ENCODE peak calls at places on chromosomes 1 and 21, in five cellular contexts. One of them, this sample, is unnamed.

GRCh38 chr1:176885756-176886155 is 278.8 kb downstream of the ASTN1 start:
- DNase-seq in substantia nigra: no peak
- DNase-seq in sigmoid colon: no peak
- DNase-seq in neuronal stem cell: no peak
- DNase-seq in aorta: no peak
- DNase-seq in this sample: no peak

GRCh38 chr1:207815913-207816312 is 64.1 kb downstream of the CD46 start:
- DNase-seq in neuronal stem cell: no peak
- DNase-seq in aorta: no peak
- DNase-seq in substantia nigra: no peak
- DNase-seq in sigmoid colon: no peak
- DNase-seq in this sample: no peak

GRCh38 chr1:115953180-115953579 is 23.1 kb upstream of the SLC22A15 start:
- DNase-seq in aorta: no peak
- DNase-seq in neuronal stem cell: no peak
- DNase-seq in sigmoid colon: no peak
- DNase-seq in substantia nigra: no peak
- DNase-seq in this sample: no peak

GRCh38 chr1:153945795-153946621 is 510 bp downstream of the DENND4B start:
- DNase-seq in aorta: peak
- DNase-seq in sigmoid colon: peak
- DNase-seq in neuronal stem cell: no peak
- DNase-seq in substantia nigra: peak
- DNase-seq in this sample: no peak

GRCh38 chr1:12448746-12449177 is 169.2 kb downstream of the DHRS3 start:
- DNase-seq in sigmoid colon: peak
- DNase-seq in substantia nigra: no peak
- DNase-seq in aorta: no peak
- DNase-seq in neuronal stem cell: no peak
- DNase-seq in this sample: no peak

GRCh38 chr1:246301553-246302250 is 205.4 kb downstream of the SMYD3 start:
- DNase-seq in neuronal stem cell: no peak
- DNase-seq in substantia nigra: no peak
- DNase-seq in sigmoid colon: no peak
- DNase-seq in aorta: no peak
- DNase-seq in this sample: no peak

GRCh38 chr1:240644732-240645131 is 32.8 kb upstream of the GREM2 start:
- DNase-seq in neuronal stem cell: no peak
- DNase-seq in aorta: no peak
- DNase-seq in sigmoid colon: no peak
- DNase-seq in substantia nigra: no peak
- DNase-seq in this sample: no peak

GRCh38 chr21:33755354-33755753 is 113.1 kb downstream of the ITSN1 start:
- DNase-seq in substantia nigra: no peak
- DNase-seq in aorta: no peak
- DNase-seq in sigmoid colon: no peak
- DNase-seq in neuronal stem cell: no peak
- DNase-seq in this sample: no peak

GRCh38 chr1:55035904-55036303 is 3.4 kb upstream of the PCSK9 start:
- DNase-seq in substantia nigra: no peak
- DNase-seq in aorta: no peak
- DNase-seq in neuronal stem cell: no peak
- DNase-seq in sigmoid colon: no peak
- DNase-seq in this sample: no peak

GRCh38 chr1:198467342-198467741 is 73.1 kb downstream of the ATP6V1G3 start:
- DNase-seq in aorta: no peak
- DNase-seq in substantia nigra: no peak
- DNase-seq in neuronal stem cell: no peak
- DNase-seq in sigmoid colon: no peak
- DNase-seq in this sample: no peak

GRCh38 chr1:175520186-175520585 is 223.2 kb downstream of the TNR start:
- DNase-seq in neuronal stem cell: no peak
- DNase-seq in substantia nigra: no peak
- DNase-seq in sigmoid colon: no peak
- DNase-seq in aorta: no peak
- DNase-seq in this sample: no peak

GRCh38 chr1:84319662-84320061 is 18.2 kb downstream of the SAMD13 start:
- DNase-seq in neuronal stem cell: no peak
- DNase-seq in aorta: no peak
- DNase-seq in sigmoid colon: no peak
- DNase-seq in substantia nigra: no peak
- DNase-seq in this sample: no peak

GRCh38 chr1:37034301-37035013 is at the start of gene GRIK3:
- DNase-seq in aorta: no peak
- DNase-seq in sigmoid colon: no peak
- DNase-seq in neuronal stem cell: no peak
- DNase-seq in substantia nigra: no peak
- DNase-seq in this sample: no peak

GRCh38 chr1:93442276-93442675 is 5.6 kb upstream of the FNBP1L start:
- DNase-seq in substantia nigra: no peak
- DNase-seq in sigmoid colon: no peak
- DNase-seq in aorta: no peak
- DNase-seq in neuronal stem cell: no peak
- DNase-seq in this sample: no peak

GRCh38 chr1:154744352-154744751 is 125.7 kb downstream of the KCNN3 start:
- DNase-seq in sigmoid colon: no peak
- DNase-seq in neuronal stem cell: no peak
- DNase-seq in aorta: no peak
- DNase-seq in substantia nigra: no peak
- DNase-seq in this sample: no peak

GRCh38 chr1:63262148-63262770 is 60.1 kb upstream of the FOXD3 start:
- DNase-seq in neuronal stem cell: no peak
- DNase-seq in substantia nigra: no peak
- DNase-seq in aorta: no peak
- DNase-seq in sigmoid colon: no peak
- DNase-seq in this sample: no peak

GRCh38 chr1:12031039-12031980 is 12.0 kb downstream of the MIIP start:
- DNase-seq in aorta: no peak
- DNase-seq in sigmoid colon: no peak
- DNase-seq in neuronal stem cell: no peak
- DNase-seq in substantia nigra: peak
- DNase-seq in this sample: no peak

GRCh38 chr1:6245086-6245868 is 1.3 kb downstream of the HES3 start:
- DNase-seq in neuronal stem cell: peak
- DNase-seq in sigmoid colon: peak
- DNase-seq in substantia nigra: peak
- DNase-seq in aorta: peak
- DNase-seq in this sample: no peak

GRCh38 chr1:218664385-218665170 is 319.4 kb downstream of the TGFB2 start:
- DNase-seq in substantia nigra: no peak
- DNase-seq in aorta: no peak
- DNase-seq in neuronal stem cell: no peak
- DNase-seq in sigmoid colon: no peak
- DNase-seq in this sample: no peak

GRCh38 chr1:91742848-91743292 is 143.1 kb downstream of the TGFBR3 start:
- DNase-seq in aorta: peak
- DNase-seq in substantia nigra: no peak
- DNase-seq in sigmoid colon: peak
- DNase-seq in neuronal stem cell: no peak
- DNase-seq in this sample: peak

GRCh38 chr1:170695955-170696590 is 32.1 kb downstream of the PRRX1 start:
- DNase-seq in sigmoid colon: no peak
- DNase-seq in aorta: no peak
- DNase-seq in substantia nigra: no peak
- DNase-seq in neuronal stem cell: no peak
- DNase-seq in this sample: no peak

GRCh38 chr1:8472668-8473067 is 154.8 kb downstream of the SLC45A1 start:
- DNase-seq in substantia nigra: no peak
- DNase-seq in sigmoid colon: no peak
- DNase-seq in aorta: no peak
- DNase-seq in neuronal stem cell: no peak
- DNase-seq in this sample: no peak

GRCh38 chr1:108016451-108016920 is 51.5 kb upstream of the VAV3 start:
- DNase-seq in neuronal stem cell: no peak
- DNase-seq in sigmoid colon: no peak
- DNase-seq in substantia nigra: no peak
- DNase-seq in aorta: no peak
- DNase-seq in this sample: no peak

GRCh38 chr1:237186733-237187132 is 144.7 kb downstream of the RYR2 start:
- DNase-seq in substantia nigra: no peak
- DNase-seq in neuronal stem cell: no peak
- DNase-seq in aorta: no peak
- DNase-seq in sigmoid colon: no peak
- DNase-seq in this sample: peak

GRCh38 chr1:238293075-238293474 is 402.4 kb upstream of the ZP4 start:
- DNase-seq in neuronal stem cell: no peak
- DNase-seq in aorta: no peak
- DNase-seq in sigmoid colon: no peak
- DNase-seq in substantia nigra: no peak
- DNase-seq in this sample: no peak

GRCh38 chr21:37614351-37614875 is 247.8 kb downstream of the DYRK1A start:
- DNase-seq in substantia nigra: no peak
- DNase-seq in neuronal stem cell: no peak
- DNase-seq in sigmoid colon: no peak
- DNase-seq in aorta: no peak
- DNase-seq in this sample: no peak

GRCh38 chr1:156750191-156750931 is 1.1 kb downstream of the HDGF start:
- DNase-seq in neuronal stem cell: no peak
- DNase-seq in sigmoid colon: no peak
- DNase-seq in substantia nigra: no peak
- DNase-seq in aorta: peak
- DNase-seq in this sample: no peak

GRCh38 chr21:41953249-41953830 is 478 bp downstream of the C2CD2 start:
- DNase-seq in substantia nigra: no peak
- DNase-seq in sigmoid colon: no peak
- DNase-seq in neuronal stem cell: no peak
- DNase-seq in aorta: no peak
- DNase-seq in this sample: no peak

GRCh38 chr21:35801388-35801787 is 258.9 kb downstream of the SETD4 start:
- DNase-seq in neuronal stem cell: no peak
- DNase-seq in substantia nigra: no peak
- DNase-seq in aorta: no peak
- DNase-seq in sigmoid colon: no peak
- DNase-seq in this sample: no peak

GRCh38 chr1:111406325-111406768 is 21.2 kb downstream of the OVGP1 start:
- DNase-seq in aorta: no peak
- DNase-seq in neuronal stem cell: no peak
- DNase-seq in sigmoid colon: no peak
- DNase-seq in substantia nigra: no peak
- DNase-seq in this sample: peak

GRCh38 chr1:167797005-167797404 is 75.2 kb downstream of the MPZL1 start:
- DNase-seq in sigmoid colon: peak
- DNase-seq in neuronal stem cell: no peak
- DNase-seq in aorta: peak
- DNase-seq in substantia nigra: no peak
- DNase-seq in this sample: peak

GRCh38 chr1:234725177-234726132 is 115.5 kb upstream of the IRF2BP2 start:
- DNase-seq in substantia nigra: no peak
- DNase-seq in aorta: no peak
- DNase-seq in sigmoid colon: peak
- DNase-seq in neuronal stem cell: no peak
- DNase-seq in this sample: no peak

GRCh38 chr1:118317836-118318614 is 133.0 kb upstream of the SPAG17 start:
- DNase-seq in neuronal stem cell: no peak
- DNase-seq in sigmoid colon: no peak
- DNase-seq in aorta: no peak
- DNase-seq in substantia nigra: no peak
- DNase-seq in this sample: no peak

GRCh38 chr1:237799762-237800474 is 90.8 kb downstream of the ZP4 start:
- DNase-seq in aorta: no peak
- DNase-seq in neuronal stem cell: no peak
- DNase-seq in sigmoid colon: no peak
- DNase-seq in substantia nigra: peak
- DNase-seq in this sample: no peak

GRCh38 chr21:46038341-46038829 is 56.8 kb downstream of the COL6A1 start:
- DNase-seq in aorta: no peak
- DNase-seq in sigmoid colon: no peak
- DNase-seq in neuronal stem cell: no peak
- DNase-seq in substantia nigra: no peak
- DNase-seq in this sample: no peak
- H3K27ac ChIP-seq in aorta: peak
- H3K27ac ChIP-seq in sigmoid colon: peak
- H3K27ac ChIP-seq in neuronal stem cell: no peak
- H3K27ac ChIP-seq in substantia nigra: no peak
- H3K27ac ChIP-seq in this sample: no peak

DNA sequence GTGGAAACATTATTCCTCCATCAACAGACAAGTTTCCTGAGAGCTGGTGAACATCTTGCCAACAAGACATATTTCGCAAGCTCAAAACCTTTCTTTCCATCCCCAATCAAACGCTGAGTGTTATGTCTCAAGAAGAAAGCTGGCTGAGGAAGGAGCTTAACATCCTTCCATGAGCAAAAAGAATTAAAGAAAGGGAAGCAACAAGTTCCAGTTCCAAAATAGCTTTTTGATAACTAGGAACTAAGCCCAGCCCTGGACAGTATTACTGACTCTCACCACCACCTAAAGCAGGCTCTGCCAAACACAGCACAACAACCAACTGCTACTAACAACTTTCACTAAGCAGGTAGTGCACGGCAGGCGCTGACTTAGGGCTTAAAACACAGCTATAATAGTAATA is 50.2 kb downstream of the CAPZB start:
- DNase-seq in sigmoid colon: peak
- DNase-seq in substantia nigra: no peak
- DNase-seq in neuronal stem cell: no peak
- DNase-seq in aorta: no peak
- DNase-seq in this sample: no peak
- H3K27ac ChIP-seq in sigmoid colon: peak
- H3K27ac ChIP-seq in substantia nigra: peak
- H3K27ac ChIP-seq in neuronal stem cell: no peak
- H3K27ac ChIP-seq in aorta: peak
- H3K27ac ChIP-seq in this sample: no peak

DNA sequence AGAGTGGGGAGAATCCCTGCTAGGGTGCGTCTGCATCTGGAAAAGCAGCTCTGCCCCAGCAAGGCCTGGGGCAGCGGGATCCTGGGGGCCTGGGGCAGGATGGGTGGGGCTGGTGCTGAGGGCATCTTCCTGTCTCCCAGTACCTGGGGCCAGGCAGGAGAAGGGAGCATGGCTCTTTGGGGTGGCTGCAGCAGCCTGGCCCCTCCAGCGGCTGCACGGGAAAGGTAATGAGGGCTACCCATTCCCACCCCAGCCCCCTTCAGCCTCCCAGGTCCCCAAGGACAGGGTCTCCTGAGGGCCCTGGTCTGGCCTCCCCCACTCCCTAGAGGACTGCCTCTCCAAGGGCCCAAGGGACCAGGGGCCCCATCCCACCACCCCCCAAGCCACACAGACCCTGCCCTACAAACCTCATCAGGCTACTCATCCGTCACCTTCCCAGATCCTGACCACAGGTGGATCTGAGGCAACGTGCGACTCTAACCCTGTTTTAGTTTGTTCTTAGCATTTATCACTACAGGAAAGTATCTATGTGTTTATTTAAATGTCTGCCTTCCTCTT is 910 bp upstream of the ANKRD65 start:
- DNase-seq in substantia nigra: no peak
- DNase-seq in sigmoid colon: no peak
- DNase-seq in aorta: no peak
- DNase-seq in neuronal stem cell: no peak
- DNase-seq in this sample: no peak
- H3K27ac ChIP-seq in substantia nigra: peak
- H3K27ac ChIP-seq in sigmoid colon: peak
- H3K27ac ChIP-seq in aorta: no peak
- H3K27ac ChIP-seq in neuronal stem cell: no peak
- H3K27ac ChIP-seq in this sample: peak

GRCh38 chr1:58689167-58689566 is 10.7 kb downstream of the MYSM1 start:
- DNase-seq in sigmoid colon: no peak
- DNase-seq in neuronal stem cell: no peak
- DNase-seq in aorta: no peak
- DNase-seq in substantia nigra: no peak
- DNase-seq in this sample: no peak
- H3K27ac ChIP-seq in sigmoid colon: no peak
- H3K27ac ChIP-seq in neuronal stem cell: no peak
- H3K27ac ChIP-seq in aorta: no peak
- H3K27ac ChIP-seq in substantia nigra: no peak
- H3K27ac ChIP-seq in this sample: no peak

This sample was measured in epithelial cell of prostate.